ENCODE peak calls at places on chromosomes 2 and 18, in eight cellular contexts. B, R, U, P, Z, Y, J and F are unnamed samples.

GRCh38 chr18:47968006-47968676 is 37.7 kb upstream of the SMAD2 start:
- DNase-seq in B (no peak), R (no peak), U (peak; percentile 97), P (peak; percentile 73), Z (peak; percentile 28), Y (peak; percentile 18), J (no peak), F (peak; percentile 94)

GRCh38 chr2:192029089-192029488 is 165.6 kb downstream of the TMEFF2 start:
- DNase-seq in B (no peak), R (no peak), U (peak; percentile 47), P (peak; percentile 35), Z (peak; percentile 74), Y (no peak), J (no peak), F (peak; percentile 61)

GRCh38 chr2:44268259-44268649 is 7.0 kb upstream of the SLC3A1 start:
- DNase-seq in B (no peak), R (no peak), U (peak; percentile 11), P (no peak), Z (peak; percentile 69), Y (peak; percentile 61), J (no peak), F (no peak)

GRCh38 chr2:216535454-216535995 is 36.9 kb downstream of the RPL37A start:
- DNase-seq in B (no peak), R (no peak), U (peak; percentile 21), P (peak; percentile 73), Z (peak; percentile 87), Y (peak; percentile 96), J (peak; percentile 36), F (peak; percentile 87)

GRCh38 chr2:1538663-1539062 is 125.4 kb downstream of the TPO start:
- DNase-seq in B (peak; percentile 17), R (no peak), U (peak; percentile 71), P (peak; percentile 41), Z (peak; percentile 52), Y (peak; percentile 13), J (no peak), F (peak; percentile 84)

GRCh38 chr18:57585846-57586242 is 658 bp downstream of the FECH start:
- DNase-seq in B (no peak), R (no peak), U (peak; percentile 10), P (no peak), Z (no peak), Y (no peak), J (no peak), F (no peak)

GRCh38 chr18:44123743-44124142 is 556.9 kb upstream of the SETBP1 start:
- DNase-seq in B (no peak), R (no peak), U (no peak), P (peak; percentile 10), Z (no peak), Y (no peak), J (no peak), F (no peak)

GRCh38 chr2:147829106-147829505 is 15.7 kb upstream of the ACVR2A start:
- DNase-seq in B (no peak), R (no peak), U (no peak), P (peak; percentile 55), Z (peak; percentile 62), Y (peak; percentile 54), J (no peak), F (no peak)

GRCh38 chr2:162073776-162074578 is at the start of gene DPP4:
- DNase-seq in B (peak; percentile 33), R (no peak), U (peak; percentile 40), P (peak; percentile 67), Z (no peak), Y (peak; percentile 18), J (no peak), F (peak; percentile 80)

GRCh38 chr18:55003695-55004094 is 44.4 kb upstream of the CCDC68 start:
- DNase-seq in B (no peak), R (no peak), U (no peak), P (no peak), Z (no peak), Y (peak; percentile 62), J (no peak), F (no peak)

GRCh38 chr2:22957441-22957840 is 427.5 kb upstream of the KLHL29 start:
- DNase-seq in B (no peak), R (no peak), U (no peak), P (no peak), Z (no peak), Y (no peak), J (no peak), F (no peak)

GRCh38 chr2:236208281-236208900 is 40.2 kb upstream of the GBX2 start:
- DNase-seq in B (no peak), R (no peak), U (no peak), P (no peak), Z (no peak), Y (no peak), J (no peak), F (no peak)

GRCh38 chr2:144358979-144359541 is 160.9 kb downstream of the ZEB2 start:
- DNase-seq in B (no peak), R (no peak), U (no peak), P (peak; percentile 57), Z (no peak), Y (peak; percentile 54), J (no peak), F (no peak)

GRCh38 chr18:22203035-22203434 is 33.6 kb downstream of the GATA6 start:
- DNase-seq in B (no peak), R (no peak), U (no peak), P (no peak), Z (no peak), Y (no peak), J (no peak), F (no peak)

GRCh38 chr2:161415467-161416293 is 417 bp upstream of the TBR1 start:
- DNase-seq in B (no peak), R (no peak), U (peak; percentile 27), P (no peak), Z (no peak), Y (no peak), J (no peak), F (no peak)

GRCh38 chr2:68103026-68103425 is 40.2 kb upstream of the C1D start:
- DNase-seq in B (no peak), R (no peak), U (no peak), P (no peak), Z (no peak), Y (peak; percentile 11), J (no peak), F (no peak)

GRCh38 chr18:22110482-22110924 is 58.9 kb upstream of the GATA6 start:
- DNase-seq in B (no peak), R (no peak), U (peak; percentile 76), P (peak; percentile 20), Z (peak; percentile 33), Y (no peak), J (no peak), F (peak; percentile 78)

GRCh38 chr18:74299746-74300145 is 8.0 kb upstream of the CYB5A start:
- DNase-seq in B (no peak), R (no peak), U (no peak), P (no peak), Z (no peak), Y (peak; percentile 34), J (no peak), F (no peak)

GRCh38 chr2:96267159-96267971 is 1.3 kb downstream of the CIAO1 start:
- DNase-seq in B (peak; percentile 27), R (peak; percentile 21), U (peak; percentile 42), P (peak; percentile 41), Z (peak; percentile 36), Y (peak; percentile 35), J (no peak), F (peak; percentile 73)

GRCh38 chr2:39593439-39594393 is 72.0 kb upstream of the TMEM178A start:
- DNase-seq in B (no peak), R (no peak), U (peak; percentile 75), P (peak; percentile 14), Z (peak; percentile 86), Y (peak; percentile 85), J (peak; percentile 8), F (peak; percentile 88)

GRCh38 chr2:210399440-210400041 is 77.0 kb downstream of the LANCL1 start:
- DNase-seq in B (no peak), R (no peak), U (no peak), P (no peak), Z (no peak), Y (no peak), J (no peak), F (no peak)

GRCh38 chr2:238777369-238778067 is 70.4 kb upstream of the TWIST2 start:
- DNase-seq in B (no peak), R (no peak), U (no peak), P (no peak), Z (no peak), Y (no peak), J (no peak), F (no peak)

GRCh38 chr18:61173579-61173978 is 159.7 kb upstream of the CDH20 start:
- DNase-seq in B (no peak), R (no peak), U (no peak), P (no peak), Z (no peak), Y (no peak), J (no peak), F (no peak)

GRCh38 chr2:128327180-128327964 is 8.7 kb upstream of the HS6ST1 start:
- DNase-seq in B (no peak), R (no peak), U (no peak), P (no peak), Z (peak; percentile 1), Y (no peak), J (no peak), F (peak; percentile 41)

GRCh38 chr2:157813477-157813876 is 62.7 kb downstream of the ACVR1 start:
- DNase-seq in B (no peak), R (no peak), U (no peak), P (peak; percentile 38), Z (no peak), Y (no peak), J (no peak), F (no peak)